ENCODE peak calls at places on chromosomes 2 and 18, in nine cellular contexts. G is HepG2; T is thoracic aorta; M is CD4-positive, alpha-beta memory T cell; F is aorta; N is mammary epithelial cell; B is RWPE1; V is SJSA1; Q is testis. S is an unnamed sample.

GRCh38 chr2:62966995-62967394 is 83.6 kb upstream of the OTX1 start:
- DNase-seq in G (no peak), T (no peak), M (no peak), F (no peak), N (no peak), B (no peak), V (no peak), Q (no peak), S (no peak)

GRCh38 chr2:159270744-159271379 is 15.6 kb downstream of the WDSUB1 start:
- DNase-seq in G (no peak), T (no peak), M (no peak), F (no peak), N (no peak), B (no peak), V (no peak), Q (no peak), S (no peak)

GRCh38 chr2:240239325-240239724 is 98.9 kb upstream of the OTOS start:
- DNase-seq in G (no peak), T (no peak), M (no peak), F (peak), N (no peak), B (no peak), V (no peak), Q (peak), S (no peak)

GRCh38 chr2:143730155-143730949 is 601.1 kb downstream of the ARHGAP15 start:
- DNase-seq in G (no peak), T (no peak), M (no peak), F (no peak), N (peak), B (peak), V (peak), Q (no peak), S (peak)

GRCh38 chr2:149334156-149334555 is 3.8 kb downstream of the LYPD6 start:
- DNase-seq in G (no peak), T (no peak), M (no peak), F (no peak), N (no peak), B (no peak), V (no peak), Q (no peak), S (no peak)

GRCh38 chr2:158936978-158937377 is 31.5 kb upstream of the TANC1 start:
- DNase-seq in G (no peak), T (no peak), M (no peak), F (no peak), N (peak), B (peak), V (peak), Q (no peak), S (peak)

GRCh38 chr2:63990072-63990471 is 29.2 kb downstream of the VPS54 start:
- DNase-seq in G (no peak), T (no peak), M (no peak), F (no peak), N (no peak), B (no peak), V (no peak), Q (no peak), S (no peak)

GRCh38 chr18:21117385-21118135 is 5.9 kb upstream of the ROCK1 start:
- DNase-seq in G (no peak), T (no peak), M (no peak), F (no peak), N (no peak), B (no peak), V (peak), Q (no peak), S (peak)

GRCh38 chr18:65359479-65359878 is 391.3 kb upstream of the CDH7 start:
- DNase-seq in G (no peak), T (no peak), M (no peak), F (no peak), N (no peak), B (no peak), V (no peak), Q (no peak), S (peak)

GRCh38 chr2:152037711-152038110 is 61.1 kb downstream of the CACNB4 start:
- DNase-seq in G (no peak), T (no peak), M (no peak), F (no peak), N (no peak), B (no peak), V (no peak), Q (peak), S (no peak)

GRCh38 chr2:213561759-213562158 is 277.5 kb downstream of the SPAG16 start:
- DNase-seq in G (no peak), T (no peak), M (no peak), F (no peak), N (no peak), B (no peak), V (no peak), Q (no peak), S (no peak)

GRCh38 chr18:49849331-49850217 is 36.2 kb upstream of the ACAA2 start:
- DNase-seq in G (peak), T (no peak), M (no peak), F (no peak), N (peak), B (peak), V (peak), Q (no peak), S (no peak)
- H3K27ac ChIP-seq in G (no peak), T (no peak), M (no peak), F (no peak), N (peak), B (peak), V (peak), Q (no peak), S (no peak)

GRCh38 chr2:181911830-181912229 is 20.3 kb downstream of the ITPRID2 start:
- DNase-seq in G (no peak), T (no peak), M (no peak), F (no peak), N (no peak), B (no peak), V (no peak), Q (no peak), S (no peak)
- H3K27ac ChIP-seq in G (no peak), T (no peak), M (no peak), F (no peak), N (no peak), B (no peak), V (no peak), Q (no peak), S (no peak)

GRCh38 chr2:100812573-100812972 is 7.4 kb upstream of the NPAS2 start:
- DNase-seq in G (no peak), T (no peak), M (no peak), F (no peak), N (no peak), B (no peak), V (no peak), Q (no peak), S (no peak)

GRCh38 chr2:100812141-100812540 is 7.8 kb upstream of the NPAS2 start:
- DNase-seq in G (no peak), T (no peak), M (no peak), F (no peak), N (no peak), B (no peak), V (no peak), Q (no peak), S (no peak)

GRCh38 chr2:100814453-100814852 is 5.5 kb upstream of the NPAS2 start:
- DNase-seq in G (peak), T (no peak), M (no peak), F (no peak), N (no peak), B (no peak), V (no peak), Q (no peak), S (no peak)

GRCh38 chr2:100814043-100814442 is 5.9 kb upstream of the NPAS2 start:
- DNase-seq in G (no peak), T (no peak), M (no peak), F (no peak), N (no peak), B (no peak), V (no peak), Q (no peak), S (no peak)

GRCh38 chr2:100813527-100813926 is 6.4 kb upstream of the NPAS2 start:
- DNase-seq in G (no peak), T (no peak), M (no peak), F (no peak), N (no peak), B (no peak), V (peak), Q (peak), S (peak)
- H3K27ac ChIP-seq in G (no peak), T (peak), M (no peak), F (no peak), N (no peak), B (no peak), V (no peak), Q (no peak), S (no peak)

DNA sequence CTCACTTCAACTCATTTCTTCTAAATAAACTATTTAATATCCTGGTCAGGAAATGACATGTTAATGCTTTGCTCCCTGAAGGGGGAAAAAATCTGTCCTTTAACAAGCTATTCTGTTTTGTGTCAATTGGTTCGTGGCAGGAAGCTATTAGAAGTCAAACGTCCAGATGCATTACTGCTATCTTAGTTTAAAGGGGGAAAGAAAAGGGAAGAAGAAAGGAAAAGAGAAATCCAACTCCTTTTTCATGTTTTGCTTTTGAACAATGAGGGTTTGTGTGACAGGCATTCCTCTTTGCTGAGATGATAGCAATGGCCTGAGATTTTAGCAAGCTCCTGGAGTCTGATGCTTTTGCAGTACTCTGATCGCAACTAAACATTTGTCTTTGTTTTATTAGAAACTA is 24.6 kb downstream of the TRIB2 start:
- DNase-seq in G (no peak), T (no peak), M (no peak), F (no peak), N (no peak), B (no peak), V (no peak), Q (no peak), S (no peak)
- H3K27ac ChIP-seq in G (no peak), T (no peak), M (no peak), F (no peak), N (no peak), B (no peak), V (no peak), Q (peak), S (peak)

DNA sequence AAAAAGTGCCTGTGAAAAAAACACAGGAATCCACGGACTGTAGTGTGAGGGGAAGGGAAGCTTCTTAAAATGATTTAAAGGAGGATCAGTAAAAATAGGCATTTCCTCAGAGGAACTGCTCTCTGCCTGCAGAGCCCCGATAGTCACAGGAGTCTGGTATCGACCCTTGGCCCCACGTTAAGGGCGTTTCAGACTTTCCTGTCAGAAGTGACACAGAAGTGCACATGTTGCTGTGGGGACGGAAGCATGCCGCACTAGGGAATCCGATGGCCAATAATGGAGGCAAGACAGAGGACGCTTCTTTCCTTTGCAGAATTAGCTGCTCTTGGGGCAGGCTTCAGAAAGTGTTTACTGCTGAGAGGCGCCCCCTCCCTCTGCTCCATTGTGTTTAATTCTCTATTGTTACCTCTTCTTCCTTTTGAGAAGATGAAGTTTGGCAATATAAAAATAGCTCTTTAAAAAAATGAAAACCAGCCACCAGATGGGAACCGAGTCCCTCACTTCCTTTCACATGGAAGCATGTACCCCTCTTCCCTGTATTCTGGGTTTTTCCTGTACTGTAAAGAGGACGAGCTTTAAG is 118.6 kb upstream of the EML6 start:
- DNase-seq in G (no peak), T (no peak), M (no peak), F (no peak), N (no peak), B (no peak), V (no peak), Q (no peak), S (no peak)
- H3K27ac ChIP-seq in G (no peak), T (peak), M (no peak), F (no peak), N (no peak), B (no peak), V (no peak), Q (peak), S (no peak)

GRCh38 chr2:108833219-108833618 is 46.6 kb downstream of the CCDC138 start:
- DNase-seq in G (peak), T (no peak), M (no peak), F (no peak), N (no peak), B (no peak), V (peak), Q (no peak), S (no peak)

GRCh38 chr2:108825736-108826135 is 39.2 kb downstream of the CCDC138 start:
- DNase-seq in G (no peak), T (no peak), M (no peak), F (no peak), N (no peak), B (no peak), V (no peak), Q (no peak), S (no peak)

GRCh38 chr2:108834620-108835019 is 48.0 kb downstream of the CCDC138 start:
- DNase-seq in G (no peak), T (no peak), M (no peak), F (no peak), N (no peak), B (no peak), V (no peak), Q (no peak), S (no peak)

GRCh38 chr2:108825254-108825653 is 38.7 kb downstream of the CCDC138 start:
- DNase-seq in G (no peak), T (no peak), M (no peak), F (no peak), N (no peak), B (no peak), V (no peak), Q (no peak), S (peak)

GRCh38 chr2:108829916-108830315 is 43.3 kb downstream of the CCDC138 start:
- DNase-seq in G (no peak), T (no peak), M (no peak), F (no peak), N (no peak), B (no peak), V (no peak), Q (no peak), S (no peak)
- H3K27ac ChIP-seq in G (no peak), T (no peak), M (no peak), F (no peak), N (no peak), B (no peak), V (no peak), Q (no peak), S (no peak)

DNA sequence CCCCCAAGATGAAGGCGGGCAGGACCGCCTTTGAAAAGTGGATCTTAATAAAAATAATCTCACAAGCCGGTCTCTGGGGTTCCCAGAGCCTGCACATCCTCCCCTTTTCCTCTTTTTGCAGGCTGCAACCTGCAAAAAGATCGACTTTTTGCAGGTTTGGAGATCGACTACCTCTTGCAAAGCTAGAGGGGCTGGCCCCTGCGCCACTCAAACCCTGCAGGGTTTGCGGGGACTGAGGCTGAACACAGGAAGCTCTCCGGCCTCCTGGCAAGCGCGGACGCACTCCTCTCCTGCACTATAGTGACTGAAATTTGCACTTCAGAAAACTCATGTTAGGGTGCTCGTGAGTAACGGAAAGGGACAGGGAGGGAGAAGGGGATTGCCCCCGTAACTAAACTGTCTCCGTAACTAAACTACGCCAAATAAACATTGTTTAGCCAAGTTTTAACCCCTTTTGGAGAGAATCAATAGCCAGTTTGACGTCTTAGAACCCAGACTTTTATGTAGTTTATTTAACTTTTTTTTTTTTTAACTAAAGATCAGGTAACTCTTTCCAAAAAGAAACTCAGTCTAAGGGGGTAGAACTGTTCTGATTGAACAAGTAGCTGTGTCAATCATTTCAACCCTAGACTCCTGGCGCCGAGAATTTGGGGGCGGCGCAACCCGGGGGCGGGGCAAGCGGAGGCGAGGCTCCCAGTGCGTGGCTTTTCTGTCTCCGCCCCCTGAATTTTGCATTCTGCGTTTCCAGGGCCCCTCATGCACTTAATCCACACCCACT is 2.5 kb downstream of the IGFBP5 start:
- DNase-seq in G (no peak), T (peak), M (peak), F (peak), N (peak), B (peak), V (peak), Q (peak), S (peak)
- H3K27ac ChIP-seq in G (no peak), T (peak), M (no peak), F (peak), N (no peak), B (peak), V (no peak), Q (peak), S (peak)

S was measured in cardiac muscle cell.